ENCODE peak calls at places on chromosome 6, in five cellular contexts. T is breast epithelium, B is memory B cell, V is tibial artery, I is neural crest cell. X is an unnamed sample.

GRCh38 chr6:113707194-113707593 is 150.0 kb upstream of the MARCKS start:
- DNase-seq in T (no peak), B (no peak), I (no peak), V (no peak), X (no peak)

GRCh38 chr6:34585512-34586045 is 29.4 kb upstream of the SPDEF start:
- DNase-seq in V (peak; percentile 58), T (no peak), I (no peak), B (no peak), X (no peak)

GRCh38 chr6:136149311-136149710 is 100.8 kb downstream of the MTFR2 start:
- DNase-seq in V (no peak), B (no peak), T (no peak), I (no peak), X (no peak)

GRCh38 chr6:38371312-38371672 is 268.4 kb downstream of the BTBD9 start:
- DNase-seq in I (no peak), B (no peak), V (no peak), T (no peak), X (no peak)

GRCh38 chr6:7341989-7342742 is 29.2 kb upstream of the SSR1 start:
- DNase-seq in B (no peak), V (no peak), I (no peak), T (no peak), X (no peak)

GRCh38 chr6:168658059-168658458 is 217.1 kb downstream of the SMOC2 start:
- DNase-seq in T (no peak), I (no peak), B (no peak), V (no peak), X (no peak)

GRCh38 chr6:120826253-120826652 is 508.0 kb downstream of the TBC1D32 start:
- DNase-seq in B (no peak), I (peak; percentile 25), T (no peak), V (no peak), X (no peak)

GRCh38 chr6:52603000-52603795 is 26.3 kb upstream of the TRAM2 start:
- DNase-seq in I (no peak), T (no peak), B (no peak), V (no peak), X (no peak)

GRCh38 chr6:125511809-125512341 is 210.1 kb upstream of the HDDC2 start:
- DNase-seq in V (no peak), B (no peak), T (no peak), I (no peak), X (no peak)

GRCh38 chr6:30341728-30342127 is 3.2 kb upstream of the RPP21 start:
- DNase-seq in V (no peak), I (no peak), T (no peak), B (no peak), X (no peak)

GRCh38 chr6:163302747-163303146 is 111.8 kb upstream of the QKI start:
- DNase-seq in V (no peak), T (no peak), B (no peak), I (no peak), X (no peak)

X was measured in lower leg skin.